ENCODE peak calls at places on chromosome 2, in seven cellular contexts. One of them, this sample, is unnamed.

GRCh38 chr2:75068546-75068945 is 110.1 kb downstream of the POLE4 start:
- DNase-seq in H1: no peak
- DNase-seq in neuronal stem cell: no peak
- DNase-seq in mesenchymal stem cell: peak
- DNase-seq in H9: no peak
- DNase-seq in trophoblast cell: no peak
- DNase-seq in mesendoderm: no peak
- DNase-seq in this sample: peak

GRCh38 chr2:176038694-176039093 is 36.6 kb upstream of the LNPK start:
- DNase-seq in mesenchymal stem cell: no peak
- DNase-seq in trophoblast cell: no peak
- DNase-seq in mesendoderm: peak
- DNase-seq in H9: no peak
- DNase-seq in neuronal stem cell: no peak
- DNase-seq in H1: no peak
- DNase-seq in this sample: no peak

GRCh38 chr2:52629531-52629930 is 1138.1 kb upstream of the CHAC2 start:
- DNase-seq in trophoblast cell: no peak
- DNase-seq in H1: no peak
- DNase-seq in mesenchymal stem cell: no peak
- DNase-seq in mesendoderm: no peak
- DNase-seq in H9: no peak
- DNase-seq in neuronal stem cell: no peak
- DNase-seq in this sample: no peak

GRCh38 chr2:29597048-29597447 is 324.3 kb downstream of the ALK start:
- DNase-seq in H9: no peak
- DNase-seq in mesenchymal stem cell: no peak
- DNase-seq in neuronal stem cell: no peak
- DNase-seq in trophoblast cell: no peak
- DNase-seq in H1: no peak
- DNase-seq in mesendoderm: no peak
- DNase-seq in this sample: no peak

GRCh38 chr2:207869784-207870778 is 100.4 kb upstream of the FZD5 start:
- DNase-seq in trophoblast cell: peak
- DNase-seq in H1: no peak
- DNase-seq in H9: no peak
- DNase-seq in mesendoderm: no peak
- DNase-seq in neuronal stem cell: no peak
- DNase-seq in mesenchymal stem cell: peak
- DNase-seq in this sample: peak

GRCh38 chr2:238865015-238865719 is 17.3 kb downstream of the TWIST2 start:
- DNase-seq in H9: no peak
- DNase-seq in neuronal stem cell: no peak
- DNase-seq in H1: no peak
- DNase-seq in mesenchymal stem cell: no peak
- DNase-seq in trophoblast cell: no peak
- DNase-seq in mesendoderm: no peak
- DNase-seq in this sample: no peak

GRCh38 chr2:66436546-66436945 is 1.6 kb downstream of the MEIS1 start:
- DNase-seq in neuronal stem cell: no peak
- DNase-seq in mesenchymal stem cell: peak
- DNase-seq in H9: no peak
- DNase-seq in trophoblast cell: no peak
- DNase-seq in mesendoderm: peak
- DNase-seq in H1: no peak
- DNase-seq in this sample: no peak

GRCh38 chr2:61161888-61162287 is at the start of gene C2orf74:
- DNase-seq in H1: no peak
- DNase-seq in trophoblast cell: no peak
- DNase-seq in mesendoderm: no peak
- DNase-seq in H9: no peak
- DNase-seq in mesenchymal stem cell: no peak
- DNase-seq in neuronal stem cell: no peak
- DNase-seq in this sample: no peak

DNA sequence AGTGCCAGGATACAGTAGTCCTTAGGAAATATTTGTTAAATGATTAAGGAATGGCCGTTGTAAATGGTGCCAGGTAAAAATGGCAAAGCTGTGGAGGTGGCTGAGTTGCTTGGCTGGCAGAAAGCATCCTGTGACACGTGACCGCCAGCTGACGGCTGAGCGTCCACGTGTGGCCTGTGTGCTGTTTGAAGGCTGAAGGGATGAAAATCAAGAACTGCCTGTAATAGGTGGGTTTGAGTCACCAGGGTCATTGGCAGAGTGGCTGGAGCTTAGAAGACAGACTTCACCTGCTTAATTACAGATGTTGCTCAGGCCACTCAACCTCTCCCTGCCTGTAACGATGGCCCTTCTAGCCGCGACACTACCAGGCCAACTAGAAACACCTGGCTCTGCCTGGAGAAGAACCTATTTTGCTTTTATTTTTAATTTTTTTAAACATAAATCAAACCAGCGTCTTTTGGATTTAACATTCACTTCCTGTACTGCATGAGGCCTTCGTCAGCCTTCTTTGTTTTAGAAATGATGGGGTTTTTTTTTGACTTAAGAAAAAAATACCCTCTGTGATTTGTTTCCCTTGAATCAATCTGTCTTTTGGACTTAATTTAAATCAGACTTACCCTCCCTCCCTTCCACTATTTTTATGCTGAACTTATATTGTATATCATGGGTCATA is 206.5 kb downstream of the PRKCE start:
- DNase-seq in neuronal stem cell: no peak
- DNase-seq in H9: no peak
- DNase-seq in trophoblast cell: no peak
- DNase-seq in mesendoderm: no peak
- DNase-seq in mesenchymal stem cell: no peak
- DNase-seq in H1: no peak
- DNase-seq in this sample: no peak
- H2BK120ac ChIP-seq in neuronal stem cell: no peak
- H2BK120ac ChIP-seq in H9: no peak
- H2BK120ac ChIP-seq in trophoblast cell: no peak
- H2BK120ac ChIP-seq in mesendoderm: no peak
- H2BK120ac ChIP-seq in mesenchymal stem cell: no peak
- H2BK120ac ChIP-seq in H1: no peak
- H2BK120ac ChIP-seq in this sample: no peak

GRCh38 chr2:37730037-37730813 is 58.8 kb upstream of the CDC42EP3 start:
- DNase-seq in mesenchymal stem cell: no peak
- DNase-seq in mesendoderm: no peak
- DNase-seq in H9: no peak
- DNase-seq in neuronal stem cell: no peak
- DNase-seq in H1: no peak
- DNase-seq in trophoblast cell: no peak
- DNase-seq in this sample: no peak
- H2BK120ac ChIP-seq in mesenchymal stem cell: no peak
- H2BK120ac ChIP-seq in mesendoderm: no peak
- H2BK120ac ChIP-seq in H9: no peak
- H2BK120ac ChIP-seq in neuronal stem cell: no peak
- H2BK120ac ChIP-seq in H1: no peak
- H2BK120ac ChIP-seq in trophoblast cell: no peak
- H2BK120ac ChIP-seq in this sample: no peak

GRCh38 chr2:119650971-119651370 is 28.0 kb upstream of the TMEM177 start:
- DNase-seq in H1: no peak
- DNase-seq in mesendoderm: no peak
- DNase-seq in mesenchymal stem cell: peak
- DNase-seq in H9: no peak
- DNase-seq in neuronal stem cell: no peak
- DNase-seq in trophoblast cell: no peak
- DNase-seq in this sample: no peak
- H2BK120ac ChIP-seq in H1: no peak
- H2BK120ac ChIP-seq in mesendoderm: no peak
- H2BK120ac ChIP-seq in mesenchymal stem cell: no peak
- H2BK120ac ChIP-seq in H9: no peak
- H2BK120ac ChIP-seq in neuronal stem cell: no peak
- H2BK120ac ChIP-seq in trophoblast cell: no peak
- H2BK120ac ChIP-seq in this sample: no peak

GRCh38 chr2:201466050-201466660 is 14.6 kb downstream of the STRADB start:
- DNase-seq in neuronal stem cell: no peak
- DNase-seq in mesendoderm: no peak
- DNase-seq in mesenchymal stem cell: peak
- DNase-seq in H9: no peak
- DNase-seq in trophoblast cell: no peak
- DNase-seq in H1: no peak
- DNase-seq in this sample: peak

GRCh38 chr2:201460532-201460931 is 9.0 kb downstream of the STRADB start:
- DNase-seq in trophoblast cell: no peak
- DNase-seq in neuronal stem cell: no peak
- DNase-seq in mesendoderm: no peak
- DNase-seq in mesenchymal stem cell: no peak
- DNase-seq in H1: no peak
- DNase-seq in H9: no peak
- DNase-seq in this sample: no peak

GRCh38 chr2:201464547-201464946 is 13.0 kb downstream of the STRADB start:
- DNase-seq in H9: no peak
- DNase-seq in neuronal stem cell: no peak
- DNase-seq in trophoblast cell: no peak
- DNase-seq in mesendoderm: no peak
- DNase-seq in mesenchymal stem cell: no peak
- DNase-seq in H1: no peak
- DNase-seq in this sample: no peak

GRCh38 chr2:201467666-201468065 is 16.1 kb downstream of the STRADB start:
- DNase-seq in trophoblast cell: no peak
- DNase-seq in H1: no peak
- DNase-seq in mesendoderm: no peak
- DNase-seq in mesenchymal stem cell: no peak
- DNase-seq in neuronal stem cell: no peak
- DNase-seq in H9: no peak
- DNase-seq in this sample: no peak

DNA sequence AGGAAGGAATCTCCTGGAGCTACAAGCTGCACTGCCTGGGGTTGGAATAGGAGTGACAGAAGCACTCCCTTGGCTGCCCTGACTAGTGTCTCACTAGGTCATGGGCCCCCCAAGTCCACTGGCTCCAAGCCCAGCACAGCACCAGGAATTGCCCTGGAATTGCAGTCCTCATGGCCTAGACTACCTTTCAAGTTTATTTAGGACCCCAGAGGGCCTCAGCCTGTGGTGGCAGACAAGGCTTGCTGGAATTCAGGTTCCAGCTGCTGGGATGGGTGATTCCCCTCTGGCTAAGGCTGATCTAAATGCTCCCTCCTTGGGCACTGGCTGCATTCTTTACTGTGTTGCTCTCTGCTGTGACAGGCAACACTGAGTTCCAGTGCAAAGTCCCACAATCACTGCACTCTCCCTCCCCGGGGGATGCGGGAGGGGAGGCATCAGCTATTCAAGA is 14.0 kb downstream of the STRADB start:
- DNase-seq in mesendoderm: peak
- DNase-seq in H1: no peak
- DNase-seq in mesenchymal stem cell: peak
- DNase-seq in neuronal stem cell: no peak
- DNase-seq in trophoblast cell: no peak
- DNase-seq in H9: no peak
- DNase-seq in this sample: peak
- H2BK120ac ChIP-seq in mesendoderm: no peak
- H2BK120ac ChIP-seq in H1: no peak
- H2BK120ac ChIP-seq in mesenchymal stem cell: peak
- H2BK120ac ChIP-seq in neuronal stem cell: no peak
- H2BK120ac ChIP-seq in trophoblast cell: no peak
- H2BK120ac ChIP-seq in H9: no peak
- H2BK120ac ChIP-seq in this sample: peak

DNA sequence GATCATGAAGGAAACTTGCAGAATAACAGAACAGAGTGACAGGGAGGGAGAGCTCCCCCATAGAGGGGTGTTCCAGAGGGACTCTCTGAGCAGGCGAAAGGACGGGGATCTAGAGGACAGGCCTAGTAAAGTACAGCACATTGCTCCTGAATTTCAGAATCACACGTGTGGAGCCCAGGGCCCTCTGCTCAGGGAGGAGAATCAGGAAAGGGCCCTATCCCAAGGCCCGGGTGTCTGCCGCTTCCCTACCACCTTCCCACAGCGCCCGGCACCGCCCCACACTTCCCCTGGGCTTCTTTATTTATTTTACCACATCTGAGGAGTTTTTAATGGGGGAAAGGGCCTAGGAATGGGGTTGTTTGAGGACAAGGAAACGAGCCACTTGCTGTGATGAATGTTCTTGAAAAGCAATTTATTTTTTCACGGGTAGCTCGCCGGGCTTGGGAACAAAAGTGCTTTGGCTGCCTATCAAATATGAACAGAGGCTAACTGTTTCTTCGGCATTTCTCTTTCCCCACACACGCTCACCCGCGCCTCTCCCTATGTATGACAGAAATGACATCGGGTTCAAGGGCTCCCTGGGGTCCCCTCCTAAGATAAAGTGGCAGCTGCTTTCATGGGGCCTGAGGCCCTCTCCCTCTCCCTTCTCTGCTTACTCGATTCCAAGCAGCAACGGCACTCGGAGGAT is 79.3 kb upstream of the GLI2 start:
- DNase-seq in H1: no peak
- DNase-seq in H9: no peak
- DNase-seq in mesenchymal stem cell: no peak
- DNase-seq in mesendoderm: no peak
- DNase-seq in neuronal stem cell: no peak
- DNase-seq in trophoblast cell: no peak
- DNase-seq in this sample: no peak
- H2BK120ac ChIP-seq in H1: no peak
- H2BK120ac ChIP-seq in H9: no peak
- H2BK120ac ChIP-seq in mesenchymal stem cell: no peak
- H2BK120ac ChIP-seq in mesendoderm: no peak
- H2BK120ac ChIP-seq in neuronal stem cell: no peak
- H2BK120ac ChIP-seq in trophoblast cell: no peak
- H2BK120ac ChIP-seq in this sample: no peak

GRCh38 chr2:82954868-82955267 is 1504.2 kb downstream of the SUCLG1 start:
- DNase-seq in neuronal stem cell: no peak
- DNase-seq in mesendoderm: no peak
- DNase-seq in mesenchymal stem cell: no peak
- DNase-seq in H1: no peak
- DNase-seq in H9: no peak
- DNase-seq in trophoblast cell: no peak
- DNase-seq in this sample: no peak

DNA sequence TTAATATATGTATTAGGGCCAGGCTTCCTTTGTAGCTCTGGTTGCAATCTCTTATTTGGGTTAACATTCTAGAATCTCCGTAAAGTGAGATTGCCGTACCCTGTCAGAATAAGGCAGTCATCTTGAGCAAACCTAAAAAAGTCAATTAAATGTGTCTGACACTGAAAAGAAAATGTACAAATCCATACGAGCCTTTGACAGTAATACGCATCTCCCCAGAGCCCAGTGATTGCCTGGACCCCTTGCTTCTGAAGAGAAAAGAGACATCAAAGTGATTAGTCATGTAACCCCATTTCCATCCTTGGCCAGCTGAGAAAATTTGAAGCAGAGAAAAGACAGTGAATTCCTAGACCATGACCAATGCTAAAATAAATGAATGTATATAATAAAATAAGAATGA is 1499.4 kb downstream of the SUCLG1 start:
- DNase-seq in mesenchymal stem cell: no peak
- DNase-seq in mesendoderm: no peak
- DNase-seq in neuronal stem cell: no peak
- DNase-seq in H1: no peak
- DNase-seq in H9: no peak
- DNase-seq in trophoblast cell: no peak
- DNase-seq in this sample: no peak
- H2BK120ac ChIP-seq in mesenchymal stem cell: no peak
- H2BK120ac ChIP-seq in mesendoderm: no peak
- H2BK120ac ChIP-seq in neuronal stem cell: no peak
- H2BK120ac ChIP-seq in H1: no peak
- H2BK120ac ChIP-seq in H9: no peak
- H2BK120ac ChIP-seq in trophoblast cell: no peak
- H2BK120ac ChIP-seq in this sample: no peak

GRCh38 chr2:171217330-171217729 is 56.6 kb upstream of the TLK1 start:
- DNase-seq in mesendoderm: peak
- DNase-seq in H9: peak
- DNase-seq in H1: no peak
- DNase-seq in mesenchymal stem cell: no peak
- DNase-seq in trophoblast cell: no peak
- DNase-seq in neuronal stem cell: peak
- DNase-seq in this sample: no peak
- H2BK120ac ChIP-seq in mesendoderm: no peak
- H2BK120ac ChIP-seq in H9: no peak
- H2BK120ac ChIP-seq in H1: no peak
- H2BK120ac ChIP-seq in mesenchymal stem cell: no peak
- H2BK120ac ChIP-seq in trophoblast cell: no peak
- H2BK120ac ChIP-seq in neuronal stem cell: no peak
- H2BK120ac ChIP-seq in this sample: no peak